ENCODE peak calls at places on chromosome 6, in four cellular contexts. A is PC-3; R is CD8-positive, alpha-beta memory T cell; X is hepatocyte. Q is an unnamed sample.

GRCh38 chr6:33312361-33313104 is 1.3 kb downstream of the TAPBP start:
- DNase-seq in A (peak), R (peak), X (peak), Q (peak)

GRCh38 chr6:41707565-41708200 is 27.7 kb downstream of the TFEB start:
- DNase-seq in A (no peak), R (no peak), X (no peak), Q (no peak)

GRCh38 chr6:12148317-12148801 is 136.2 kb downstream of the HIVEP1 start:
- DNase-seq in A (peak), R (no peak), X (no peak), Q (peak)

GRCh38 chr6:13383280-13384163 is 55.2 kb upstream of the TBC1D7 start:
- DNase-seq in A (peak), R (peak), X (no peak), Q (peak)

GRCh38 chr6:52491203-52492069 is 71.3 kb downstream of the EFHC1 start:
- DNase-seq in A (no peak), R (no peak), X (no peak), Q (no peak)

GRCh38 chr6:158072083-158072721 is 90.5 kb downstream of the SYNJ2 start:
- DNase-seq in A (peak), R (peak), X (peak), Q (peak)

GRCh38 chr6:27091661-27092315 is 155.7 kb upstream of the PRSS16 start:
- DNase-seq in A (peak), R (no peak), X (peak), Q (peak)

GRCh38 chr6:50586074-50586473 is 127.3 kb upstream of the TFAP2D start:
- DNase-seq in A (no peak), R (no peak), X (no peak), Q (no peak)

GRCh38 chr6:123380257-123380656 is 256.5 kb downstream of the TRDN start:
- DNase-seq in A (peak), R (no peak), X (peak), Q (peak)

GRCh38 chr6:2231438-2231837 is 14.0 kb downstream of the GMDS start:
- DNase-seq in A (peak), R (no peak), X (no peak), Q (no peak)

GRCh38 chr6:17267586-17267985 is 13.6 kb upstream of the RBM24 start:
- DNase-seq in A (no peak), R (no peak), X (no peak), Q (peak)

GRCh38 chr6:16236648-16237199 is 1.7 kb upstream of the GMPR start:
- DNase-seq in A (peak), R (no peak), X (no peak), Q (no peak)

GRCh38 chr6:27383481-27383880 is 5.1 kb upstream of the ZNF391 start:
- DNase-seq in A (no peak), R (no peak), X (no peak), Q (no peak)

GRCh38 chr6:152631376-152631775 is 5.8 kb downstream of the SYNE1 start:
- DNase-seq in A (no peak), R (no peak), X (no peak), Q (peak)

GRCh38 chr6:158071121-158072082 is 89.7 kb downstream of the SYNJ2 start:
- DNase-seq in A (no peak), R (no peak), X (no peak), Q (no peak)

GRCh38 chr6:34912715-34913464 is 23.8 kb downstream of the ANKS1A start:
- DNase-seq in A (peak), R (peak), X (no peak), Q (peak)

GRCh38 chr6:122657601-122658000 is 47.4 kb downstream of the PKIB start:
- DNase-seq in A (peak), R (no peak), X (no peak), Q (no peak)

GRCh38 chr6:134063966-134064445 is 11.6 kb upstream of the SLC2A12 start:
- DNase-seq in A (peak), R (peak), X (peak), Q (peak)

GRCh38 chr6:159233365-159234101 is 64.3 kb downstream of the FNDC1 start:
- DNase-seq in A (no peak), R (no peak), X (peak), Q (no peak)

GRCh38 chr6:116059713-116060571 is 749 bp downstream of the FRK start:
- DNase-seq in A (peak), R (no peak), X (peak), Q (peak)
- H3K4me3 ChIP-seq in A (peak), R (no peak), X (peak), Q (peak)

GRCh38 chr6:106119991-106120390 is 33.9 kb downstream of the PRDM1 start:
- DNase-seq in A (no peak), R (no peak), X (no peak), Q (no peak)
- H3K4me3 ChIP-seq in A (no peak), R (no peak), X (no peak), Q (no peak)

GRCh38 chr6:44475779-44476434 is 88.4 kb downstream of the CDC5L start:
- DNase-seq in A (peak), R (peak), X (peak), Q (peak)
- H3K4me3 ChIP-seq in A (peak), R (no peak), X (no peak), Q (no peak)

DNA sequence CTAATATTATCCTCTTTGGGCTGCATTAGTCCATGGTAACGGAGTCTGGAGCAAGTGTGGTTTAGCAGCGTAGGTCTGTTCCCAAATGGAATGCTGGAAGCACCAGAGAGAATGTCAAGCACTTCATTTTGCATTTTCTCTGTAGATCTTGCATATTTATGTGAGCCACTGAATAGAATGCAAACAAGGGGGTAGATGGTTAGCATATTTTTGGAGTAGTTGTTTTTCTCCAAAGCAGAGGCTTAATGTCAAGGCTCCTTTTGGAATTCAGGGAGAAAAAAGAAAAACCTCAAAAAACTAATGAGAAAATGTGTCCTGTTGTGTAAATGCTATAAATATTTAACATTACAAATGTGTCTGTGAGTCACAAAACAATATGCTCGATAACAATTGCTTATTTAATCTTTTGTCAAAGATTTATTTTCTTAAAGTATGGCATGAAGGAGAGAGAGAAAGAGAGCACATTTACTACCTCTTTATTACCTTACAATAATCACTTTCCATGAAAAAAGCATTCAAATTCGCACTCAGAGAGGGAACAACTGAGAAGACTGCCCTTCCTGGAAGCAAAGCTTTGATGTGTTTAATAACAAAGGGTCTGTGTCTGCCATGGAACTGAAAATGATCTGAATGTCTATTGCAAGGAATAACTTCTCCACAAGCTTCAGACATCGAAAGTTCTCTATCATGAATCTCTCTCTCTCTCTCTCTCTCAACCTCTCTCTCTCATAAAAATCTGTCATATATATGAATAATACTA is 308.8 kb downstream of the HDGFL1 start:
- DNase-seq in A (no peak), R (no peak), X (no peak), Q (no peak)
- H3K4me3 ChIP-seq in A (no peak), R (no peak), X (no peak), Q (no peak)

DNA sequence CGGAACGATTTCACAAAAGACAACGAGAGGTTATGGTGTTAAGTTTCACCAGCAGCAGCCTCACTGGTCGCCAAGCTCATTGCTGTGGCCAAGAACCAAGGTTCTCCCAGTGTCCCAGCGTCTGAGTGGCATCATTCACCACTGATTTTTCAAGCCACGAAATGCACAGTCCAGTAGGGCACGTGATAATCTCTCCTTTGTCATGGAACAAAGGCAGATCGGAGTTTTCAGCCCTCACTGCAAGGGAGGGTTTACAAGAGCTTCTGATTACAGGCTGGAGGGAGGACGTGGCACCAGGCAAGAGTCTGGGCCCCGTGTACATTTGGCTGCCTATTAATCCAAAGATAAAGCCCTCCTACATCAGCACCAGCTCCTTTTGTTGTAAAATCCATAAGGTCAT is 2.0 kb downstream of the CD24 start:
- DNase-seq in A (peak), R (no peak), X (peak), Q (peak)
- H3K4me3 ChIP-seq in A (peak), R (no peak), X (peak), Q (peak)

GRCh38 chr6:104943781-104944180 is 13.1 kb upstream of the LIN28B start:
- DNase-seq in A (peak), R (no peak), X (peak), Q (peak)

GRCh38 chr6:104941694-104942177 is 15.2 kb upstream of the LIN28B start:
- DNase-seq in A (no peak), R (no peak), X (no peak), Q (no peak)

GRCh38 chr6:104936766-104937535 is 20.0 kb upstream of the LIN28B start:
- DNase-seq in A (no peak), R (no peak), X (no peak), Q (no peak)

GRCh38 chr6:104940238-104940880 is 16.5 kb upstream of the LIN28B start:
- DNase-seq in A (no peak), R (no peak), X (peak), Q (peak)

GRCh38 chr6:104940881-104941693 is 15.8 kb upstream of the LIN28B start:
- DNase-seq in A (peak), R (no peak), X (peak), Q (peak)
- H3K4me3 ChIP-seq in A (peak), R (no peak), X (peak), Q (peak)

GRCh38 chr6:110609101-110609500 is 132.7 kb upstream of the SLC22A16 start:
- DNase-seq in A (no peak), R (no peak), X (no peak), Q (no peak)

GRCh38 chr6:110617057-110617456 is 140.6 kb upstream of the SLC22A16 start:
- DNase-seq in A (no peak), R (no peak), X (no peak), Q (no peak)

GRCh38 chr6:110615723-110616122 is 139.3 kb upstream of the SLC22A16 start:
- DNase-seq in A (no peak), R (no peak), X (no peak), Q (no peak)

GRCh38 chr6:110612298-110612697 is 135.9 kb upstream of the SLC22A16 start:
- DNase-seq in A (no peak), R (no peak), X (no peak), Q (no peak)

DNA sequence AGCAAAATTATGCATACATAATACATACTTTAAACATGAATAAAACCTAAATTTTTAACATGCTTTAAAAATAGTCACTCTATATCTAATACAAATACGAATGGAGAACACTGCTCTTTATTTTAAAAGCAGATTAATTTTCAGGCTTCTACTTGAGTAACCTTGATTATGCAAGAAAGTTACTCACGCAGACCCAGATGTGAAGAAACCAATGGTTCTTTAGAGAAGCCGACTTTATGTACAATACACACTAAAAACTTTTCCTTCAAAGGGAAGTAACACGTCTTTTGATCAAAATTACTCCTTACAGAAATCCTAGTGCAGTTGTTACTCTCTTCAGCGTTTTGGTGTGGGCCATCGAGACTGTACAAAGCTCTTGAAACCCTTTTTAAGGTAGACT is 136.9 kb upstream of the SLC22A16 start:
- DNase-seq in A (no peak), R (no peak), X (no peak), Q (no peak)
- H3K4me3 ChIP-seq in A (no peak), R (no peak), X (no peak), Q (no peak)

GRCh38 chr6:499617-500016 is 108.1 kb downstream of the IRF4 start:
- DNase-seq in A (no peak), R (no peak), X (no peak), Q (no peak)
- H3K4me3 ChIP-seq in A (no peak), R (no peak), X (no peak), Q (no peak)

DNA sequence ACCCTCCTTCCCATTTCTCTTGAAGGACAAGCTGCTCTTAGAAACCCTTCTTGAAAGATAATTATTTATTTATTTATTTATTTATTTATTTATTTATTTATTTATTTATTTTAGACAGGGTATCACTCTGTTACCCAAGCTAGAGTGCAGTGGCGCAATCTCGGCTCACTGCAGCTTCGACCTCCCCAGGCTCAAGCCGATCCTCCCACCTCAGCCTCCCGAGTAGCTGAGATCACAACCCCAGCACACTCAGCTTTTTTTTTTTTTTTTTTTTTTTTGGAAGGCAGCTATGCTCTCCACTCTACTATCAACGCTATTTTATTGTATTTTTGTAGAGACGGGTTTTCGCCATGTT is 1.2 kb upstream of the HEBP2 start:
- DNase-seq in A (no peak), R (no peak), X (no peak), Q (no peak)
- H3K4me3 ChIP-seq in A (no peak), R (peak), X (peak), Q (no peak)

DNA sequence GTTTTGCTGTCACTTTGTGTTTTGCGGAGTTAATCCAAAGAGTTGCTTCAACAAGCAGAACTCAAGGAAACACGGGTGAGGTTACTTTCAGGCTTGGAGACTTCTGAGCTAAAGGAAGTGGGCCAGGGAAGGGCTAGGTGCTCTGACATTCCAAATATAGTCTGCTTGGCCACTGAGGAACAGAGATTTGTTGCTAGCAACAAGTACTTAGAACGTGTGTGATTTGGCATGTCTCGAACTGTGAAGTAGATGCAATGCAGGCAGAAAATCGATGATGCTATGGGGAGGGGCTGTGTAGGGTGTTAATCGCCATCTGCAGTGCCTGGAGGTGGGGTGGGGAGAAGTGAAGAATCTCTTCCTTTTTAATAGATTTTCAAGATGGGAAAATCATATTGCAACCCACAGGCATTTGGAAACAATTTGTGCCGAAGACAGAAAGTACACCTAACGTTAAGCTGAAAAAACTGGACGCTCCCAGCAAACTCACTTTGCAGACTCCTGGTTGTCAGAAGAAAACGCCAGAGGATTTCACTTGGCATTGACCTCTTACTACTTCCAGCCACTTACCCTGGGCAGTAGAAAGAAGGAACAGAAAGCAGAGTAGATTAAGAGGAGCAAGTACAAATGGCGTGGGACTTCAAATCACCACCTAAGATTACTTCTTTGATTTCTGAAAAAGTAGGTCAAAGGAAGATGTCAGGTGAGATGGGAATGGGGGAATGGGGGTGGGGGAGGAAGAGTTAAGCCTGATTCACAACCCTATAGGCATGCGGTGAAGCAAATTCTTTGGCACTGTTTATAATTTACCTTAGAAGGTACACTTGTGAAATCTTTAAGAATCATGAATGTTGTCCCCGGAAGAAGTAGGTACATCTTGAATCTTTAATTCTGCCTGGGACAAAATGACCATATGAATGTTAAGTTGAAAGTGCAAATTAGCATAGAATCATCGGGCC is 314.1 kb downstream of the CD83 start:
- DNase-seq in A (no peak), R (no peak), X (no peak), Q (peak)
- H3K4me3 ChIP-seq in A (no peak), R (no peak), X (no peak), Q (no peak)

Q was measured in epithelial cell of esophagus.